ENCODE peak calls at places on chromosomes 13 and 19, in four cellular contexts. R is stimulated activated CD4-positive, alpha-beta T cell treated with anti-CD3 and anti-CD28 coated beads, Interleukin-12 subunit alpha, Interleukin-12 subunit beta, amount 100 ng/mL, for 48 hours; S is NCI-H2107; P is AG04450. N is an unnamed sample.

GRCh38 chr13:84571264-84571663 is 689.0 kb upstream of the SLITRK1 start:
- DNase-seq in P (no peak), R (no peak), S (no peak), N (no peak)

GRCh38 chr13:107104631-107105030 is 536.7 kb upstream of the ARGLU1 start:
- DNase-seq in R (no peak), P (peak), S (no peak), N (no peak)

GRCh38 chr13:70087247-70087646 is 20.4 kb upstream of the ATXN8OS start:
- DNase-seq in P (no peak), R (no peak), S (no peak), N (no peak)

GRCh38 chr13:110638814-110639806 is 23.8 kb downstream of the NAXD start:
- DNase-seq in S (no peak), P (no peak), R (no peak), N (no peak)

GRCh38 chr19:4929186-4929585 is 19.9 kb downstream of the UHRF1 start:
- DNase-seq in P (no peak), S (no peak), R (no peak), N (no peak)

GRCh38 chr19:52993342-52994178 is 20.2 kb upstream of the ERVV-1 start:
- DNase-seq in S (no peak), P (peak), R (peak), N (no peak)

GRCh38 chr13:99941911-99942310 is 29.7 kb downstream of the ZIC5 start:
- DNase-seq in R (no peak), S (no peak), P (no peak), N (no peak)

GRCh38 chr19:18783958-18784785 is 6.9 kb downstream of the COMP start:
- DNase-seq in S (no peak), R (no peak), P (no peak), N (no peak)

GRCh38 chr19:36008336-36008978 is at the start of gene SYNE4:
- DNase-seq in P (no peak), R (no peak), S (no peak), N (no peak)

GRCh38 chr19:1373042-1373533 is 10.6 kb upstream of the NDUFS7 start:
- DNase-seq in P (no peak), R (no peak), S (no peak), N (no peak)

GRCh38 chr13:52459668-52460067 is 4.4 kb downstream of the CKAP2 start:
- DNase-seq in R (no peak), P (peak), S (no peak), N (no peak)

GRCh38 chr19:36672368-36672767 is 5.7 kb upstream of the ZNF461 start:
- DNase-seq in R (no peak), P (no peak), S (no peak), N (no peak)

GRCh38 chr19:5492281-5492812 is 37.1 kb downstream of the ZNRF4 start:
- DNase-seq in R (no peak), P (no peak), S (no peak), N (no peak)

GRCh38 chr19:37333457-37333856 is 37.4 kb upstream of the ZNF527 start:
- DNase-seq in P (no peak), R (no peak), S (no peak), N (no peak)

GRCh38 chr13:36718686-36719085 is 44.9 kb downstream of the SERTM1 start:
- DNase-seq in S (no peak), P (no peak), R (no peak), N (no peak)

GRCh38 chr19:18490719-18491118 is 31.2 kb downstream of the ELL start:
- DNase-seq in P (no peak), R (no peak), S (no peak), N (no peak)

GRCh38 chr19:16200038-16200775 is 2.5 kb downstream of the AP1M1 start:
- DNase-seq in S (no peak), P (no peak), R (no peak), N (no peak)

GRCh38 chr19:55117063-55117635 is 288 bp downstream of the PPP1R12C start:
- DNase-seq in P (no peak), R (no peak), S (no peak), N (no peak)

GRCh38 chr13:102903659-102904407 is 58.0 kb downstream of the ERCC5 start:
- DNase-seq in S (no peak), R (no peak), P (no peak), N (no peak)

GRCh38 chr13:99374994-99375805 is 68.0 kb upstream of the GPR183 start:
- DNase-seq in S (no peak), R (no peak), P (no peak), N (no peak)

GRCh38 chr13:74134777-74135305 is 637 bp upstream of the KLF12 start:
- DNase-seq in R (peak), S (peak), P (no peak), N (no peak)

GRCh38 chr19:55379161-55379560 is 2.5 kb downstream of the TMEM190 start:
- DNase-seq in P (no peak), S (no peak), R (no peak), N (no peak)

GRCh38 chr19:44876930-44877530 is 14.0 kb upstream of the TOMM40 start:
- DNase-seq in S (peak), P (no peak), R (no peak), N (no peak)